ENCODE peak calls at places on chromosomes 2 and 18, in nine cellular contexts. P is GM13976; M is stimulated activated naive CD4-positive, alpha-beta T cell; T is HL-60; F is activated CD4-positive, alpha-beta T cell treated with anti-CD3 and anti-CD28 coated beads, Interleukin-2, amount 50 U/mL, for 4 hours; E is foreskin fibroblast; J is NCI-H1694 treated with DMSO at 0.1 percent for 48 hours; I is retinal pigment epithelial cell; N is stimulated activated CD4-positive, alpha-beta T cell treated with anti-CD3 and anti-CD28 coated beads, Interleukin-4, amount 100 ng/mL, for 1 hour. V is an unnamed sample.

GRCh38 chr2:73832905-73833304 is 4.1 kb downstream of the STAMBP start:
- DNase-seq in P (no peak), M (no peak), T (no peak), F (no peak), E (no peak), J (no peak), I (no peak), N (no peak), V (peak)

GRCh38 chr2:56132138-56132537 is 51.7 kb upstream of the CCDC85A start:
- DNase-seq in P (peak), M (no peak), T (no peak), F (no peak), E (peak), J (peak), I (no peak), N (no peak), V (peak)

GRCh38 chr2:99600929-99601680 is 111.3 kb upstream of the REV1 start:
- DNase-seq in P (no peak), M (no peak), T (no peak), F (no peak), E (no peak), J (no peak), I (no peak), N (no peak), V (no peak)

GRCh38 chr2:5657216-5657615 is 35.0 kb upstream of the SOX11 start:
- DNase-seq in P (no peak), M (no peak), T (no peak), F (no peak), E (no peak), J (no peak), I (no peak), N (no peak), V (no peak)

GRCh38 chr2:113171359-113172075 is 2.3 kb upstream of the PSD4 start:
- DNase-seq in P (no peak), M (no peak), T (no peak), F (no peak), E (no peak), J (no peak), I (no peak), N (no peak), V (no peak)

GRCh38 chr2:159101755-159102489 is 133.5 kb downstream of the TANC1 start:
- DNase-seq in P (no peak), M (no peak), T (no peak), F (no peak), E (no peak), J (no peak), I (no peak), N (no peak), V (no peak)

GRCh38 chr2:182499706-182500470 is 73.1 kb upstream of the PDE1A start:
- DNase-seq in P (no peak), M (no peak), T (no peak), F (no peak), E (no peak), J (no peak), I (no peak), N (no peak), V (peak)

GRCh38 chr2:85132834-85133637 is at the start of gene TCF7L1:
- DNase-seq in P (peak), M (no peak), T (peak), F (no peak), E (peak), J (peak), I (no peak), N (peak), V (peak)

GRCh38 chr2:147255812-147256211 is 589.0 kb upstream of the ACVR2A start:
- DNase-seq in P (no peak), M (no peak), T (no peak), F (no peak), E (no peak), J (no peak), I (no peak), N (no peak), V (peak)

GRCh38 chr2:99660616-99661416 is 171.0 kb upstream of the REV1 start:
- DNase-seq in P (no peak), M (no peak), T (no peak), F (no peak), E (no peak), J (no peak), I (no peak), N (no peak), V (no peak)

GRCh38 chr2:112277591-112278220 is 2.3 kb downstream of the ZC3H6 start:
- DNase-seq in P (no peak), M (no peak), T (no peak), F (no peak), E (no peak), J (no peak), I (no peak), N (no peak), V (no peak)

GRCh38 chr2:111617804-111618576 is 266.0 kb downstream of the ANAPC1 start:
- DNase-seq in P (no peak), M (no peak), T (peak), F (no peak), E (no peak), J (no peak), I (no peak), N (no peak), V (peak)

GRCh38 chr2:144162652-144163051 is 357.3 kb downstream of the ZEB2 start:
- DNase-seq in P (peak), M (no peak), T (no peak), F (peak), E (no peak), J (peak), I (no peak), N (peak), V (peak)

GRCh38 chr18:2654105-2654827 is 1.3 kb upstream of the SMCHD1 start:
- DNase-seq in P (no peak), M (no peak), T (no peak), F (no peak), E (no peak), J (no peak), I (no peak), N (no peak), V (peak)

GRCh38 chr2:240506406-240507059 is 51.3 kb downstream of the ANKMY1 start:
- DNase-seq in P (no peak), M (no peak), T (no peak), F (no peak), E (no peak), J (no peak), I (no peak), N (no peak), V (no peak)

GRCh38 chr18:25306671-25307070 is 45.3 kb downstream of the ZNF521 start:
- DNase-seq in P (no peak), M (no peak), T (no peak), F (no peak), E (no peak), J (no peak), I (no peak), N (no peak), V (no peak)

GRCh38 chr2:209619782-209620181 is 151.8 kb upstream of the UNC80 start:
- DNase-seq in P (peak), M (no peak), T (peak), F (no peak), E (peak), J (no peak), I (no peak), N (no peak), V (peak)

GRCh38 chr2:212619954-212620353 is 81.4 kb upstream of the ERBB4 start:
- DNase-seq in P (no peak), M (no peak), T (no peak), F (no peak), E (no peak), J (no peak), I (no peak), N (no peak), V (peak)

GRCh38 chr2:29517421-29517820 is 402.2 kb downstream of the CLIP4 start:
- DNase-seq in P (no peak), M (no peak), T (no peak), F (no peak), E (no peak), J (no peak), I (no peak), N (no peak), V (no peak)

GRCh38 chr2:11784747-11785610 is 38.5 kb downstream of the LPIN1 start:
- DNase-seq in P (peak), M (no peak), T (no peak), F (peak), E (peak), J (peak), I (no peak), N (peak), V (peak)

GRCh38 chr2:159439421-159439820 is 152.9 kb upstream of the WDSUB1 start:
- DNase-seq in P (no peak), M (no peak), T (no peak), F (no peak), E (no peak), J (no peak), I (no peak), N (no peak), V (no peak)

GRCh38 chr2:140997997-140998396 is 1132.8 kb downstream of the LRP1B start:
- DNase-seq in P (no peak), M (no peak), T (no peak), F (no peak), E (peak), J (no peak), I (no peak), N (no peak), V (no peak)

V was measured in cardiac fibroblast.